ENCODE peak calls at places on chromosomes 11 and 22, in four cellular contexts. W, L, V and K are unnamed samples.

GRCh38 chr11:110479445-110480101 is 49.8 kb downstream of the FDX1 start:
- DNase-seq in L (no peak), W (no peak), V (no peak), K (no peak)

GRCh38 chr11:78753297-78753696 is 178.6 kb upstream of the NARS2 start:
- DNase-seq in L (no peak), W (no peak), V (no peak), K (no peak)

GRCh38 chr11:70201876-70202861 is 927 bp upstream of the FADD start:
- DNase-seq in L (no peak), V (no peak), W (no peak), K (no peak)

GRCh38 chr11:69744435-69744834 is 30.7 kb downstream of the FGF4 start:
- DNase-seq in W (no peak), L (no peak), V (no peak), K (no peak)

GRCh38 chr11:73902303-73902702 is 25.5 kb downstream of the PAAF1 start:
- DNase-seq in W (no peak), L (no peak), V (no peak), K (no peak)

GRCh38 chr11:8289426-8290047 is 25.9 kb upstream of the LMO1 start:
- DNase-seq in V (no peak), W (no peak), L (peak), K (peak)

GRCh38 chr11:69727266-69727665 is 23.4 kb upstream of the FGF19 start:
- DNase-seq in V (no peak), L (no peak), W (no peak), K (no peak)

GRCh38 chr11:22449441-22449840 is 111.3 kb downstream of the SLC17A6 start:
- DNase-seq in W (no peak), V (no peak), L (no peak), K (no peak)

GRCh38 chr11:33585564-33585963 is 115.1 kb downstream of the C11orf91 start:
- DNase-seq in V (no peak), L (no peak), W (no peak), K (no peak)

GRCh38 chr11:44572884-44573283 is 7.4 kb downstream of the CD82 start:
- DNase-seq in W (no peak), L (no peak), V (no peak), K (no peak)

GRCh38 chr22:31075961-31076360 is 5.2 kb upstream of the SMTN start:
- DNase-seq in W (no peak), V (peak), L (peak), K (no peak)

GRCh38 chr11:88175707-88176066 is 444 bp upstream of the RAB38 start:
- DNase-seq in W (no peak), L (no peak), V (no peak), K (no peak)

GRCh38 chr11:12963789-12964536 is 45.2 kb upstream of the RASSF10 start:
- DNase-seq in V (peak), W (peak), L (peak), K (peak)

GRCh38 chr11:99952816-99953215 is 734.3 kb upstream of the ARHGAP42 start:
- DNase-seq in L (no peak), V (no peak), W (no peak), K (no peak)

GRCh38 chr11:131904756-131905155 is 534.3 kb downstream of the NTM start:
- DNase-seq in L (no peak), W (no peak), V (no peak), K (no peak)

GRCh38 chr11:406796-407650 is 7.8 kb downstream of the SIGIRR start:
- DNase-seq in W (peak), V (peak), L (peak), K (no peak)

GRCh38 chr11:111734383-111735261 is 31.6 kb downstream of the PPP2R1B start:
- DNase-seq in L (no peak), W (no peak), V (no peak), K (no peak)

GRCh38 chr22:28051787-28052356 is 132.8 kb upstream of the PITPNB start:
- DNase-seq in W (no peak), L (peak), V (peak), K (no peak)

GRCh38 chr22:40819741-40820140 is 595 bp upstream of the SLC25A17 start:
- DNase-seq in V (no peak), L (no peak), W (no peak), K (no peak)

GRCh38 chr22:43291381-43291780 is 51.8 kb downstream of the SCUBE1 start:
- DNase-seq in V (no peak), W (no peak), L (no peak), K (no peak)

GRCh38 chr11:2447253-2447950 is 2.6 kb downstream of the KCNQ1 start:
- DNase-seq in W (no peak), V (peak), L (no peak), K (no peak)

GRCh38 chr11:45930031-45930794 is 7.8 kb downstream of the LARGE2 start:
- DNase-seq in W (peak), L (no peak), V (peak), K (no peak)

GRCh38 chr11:45646275-45646970 is 19.0 kb downstream of the CHST1 start:
- DNase-seq in L (no peak), W (no peak), V (no peak), K (no peak)

GRCh38 chr22:50547231-50547851 is 1.6 kb downstream of the KLHDC7B start:
- DNase-seq in L (no peak), W (no peak), V (peak), K (no peak)

GRCh38 chr11:86245369-86246292 is 1.1 kb downstream of the EED start:
- DNase-seq in W (peak), L (no peak), V (no peak), K (no peak)

GRCh38 chr11:93740802-93741093 is 547 bp downstream of the TAF1D start:
- DNase-seq in W (no peak), L (peak), V (peak), K (no peak)

GRCh38 chr11:94997437-94997836 is 23.9 kb downstream of the KDM4D start:
- DNase-seq in V (no peak), W (no peak), L (no peak), K (no peak)

GRCh38 chr11:106276859-106277436 is 199.5 kb downstream of the AASDHPPT start:
- DNase-seq in L (no peak), V (no peak), W (no peak), K (no peak)
- TF ChIP-seq CTCF in L (no peak), V (no peak), W (no peak), K (peak)

GRCh38 chr11:65541093-65542010 is 16.5 kb downstream of the SCYL1 start:
- DNase-seq in W (no peak), V (no peak), L (no peak), K (no peak)

GRCh38 chr11:65540290-65541092 is 15.6 kb downstream of the SCYL1 start:
- DNase-seq in V (peak), W (peak), L (peak), K (peak)

GRCh38 chr11:65538915-65539374 is 14.1 kb downstream of the SCYL1 start:
- DNase-seq in V (no peak), L (no peak), W (no peak), K (no peak)

GRCh38 chr11:65538232-65538914 is 13.5 kb downstream of the SCYL1 start:
- DNase-seq in W (no peak), V (no peak), L (no peak), K (no peak)

DNA sequence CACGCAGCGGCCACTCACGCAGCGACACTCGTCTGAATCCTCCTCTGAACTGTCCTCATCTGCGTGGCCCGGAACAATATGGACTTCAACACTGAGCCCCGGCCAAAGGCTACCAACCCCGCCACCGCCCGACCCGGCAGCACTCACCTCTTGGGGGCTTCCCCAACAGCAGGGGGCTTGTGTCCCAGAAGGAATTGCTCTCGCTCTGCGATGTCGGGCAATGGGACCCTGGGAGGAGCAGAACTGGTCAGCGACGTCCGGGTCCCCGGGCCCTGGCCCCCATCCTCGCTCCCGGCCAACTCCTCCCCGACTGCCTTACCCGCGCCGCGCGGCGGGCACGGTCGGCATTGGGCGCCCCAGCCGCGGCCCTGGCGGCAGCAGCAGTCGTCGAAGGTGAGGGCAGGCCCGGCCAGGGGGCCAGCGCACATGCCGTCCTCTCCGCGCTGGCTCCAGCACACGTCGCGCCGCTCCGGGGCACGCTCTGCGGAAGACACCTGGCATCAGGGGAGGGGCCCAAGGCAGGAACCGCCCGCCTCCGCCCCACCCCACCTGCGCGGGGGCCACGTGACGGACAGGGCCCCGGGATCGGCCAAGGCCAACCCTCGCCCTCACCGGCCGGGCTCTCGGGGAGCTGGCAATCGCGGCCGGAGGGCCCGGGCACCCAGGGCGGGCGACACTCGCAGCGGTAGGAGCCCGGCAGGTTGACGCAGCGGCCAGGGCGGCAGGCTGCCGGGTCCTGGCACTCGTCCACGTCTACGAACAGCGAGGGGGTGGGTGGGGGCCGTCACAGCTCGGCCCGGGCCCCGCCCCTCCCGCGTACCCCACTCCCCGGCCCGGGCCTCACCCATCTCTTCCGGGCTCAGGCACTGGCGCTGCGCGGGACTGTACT is 14.8 kb downstream of the SCYL1 start:
- DNase-seq in W (no peak), L (no peak), V (no peak), K (no peak)
- TF ChIP-seq CTCF in W (peak), L (no peak), V (no peak), K (no peak)

GRCh38 chr11:64804346-64805210 is 1.6 kb upstream of the MAP4K2 start:
- DNase-seq in L (no peak), W (no peak), V (no peak), K (no peak)

GRCh38 chr11:64802370-64803162 is 448 bp downstream of the MAP4K2 start:
- DNase-seq in L (no peak), W (no peak), V (no peak), K (no peak)

GRCh38 chr11:64801591-64802369 is 1.2 kb downstream of the MAP4K2 start:
- DNase-seq in W (no peak), L (no peak), V (no peak), K (no peak)

GRCh38 chr11:64803846-64804345 is 882 bp upstream of the MAP4K2 start:
- DNase-seq in W (no peak), V (no peak), L (no peak), K (no peak)

GRCh38 chr11:64803163-64803845 is at the start of gene MAP4K2:
- DNase-seq in L (peak), W (peak), V (peak), K (peak)
- TF ChIP-seq CTCF in L (peak), W (no peak), V (peak), K (peak)

GRCh38 chr11:117117681-117118080 is 19.5 kb upstream of the SIK3 start:
- DNase-seq in L (no peak), W (no peak), V (no peak), K (no peak)

GRCh38 chr11:117127164-117127563 is 16.9 kb upstream of the PAFAH1B2 start:
- DNase-seq in V (no peak), W (no peak), L (no peak), K (no peak)

GRCh38 chr11:117126223-117126965 is 17.7 kb upstream of the PAFAH1B2 start:
- DNase-seq in V (no peak), L (no peak), W (no peak), K (no peak)

GRCh38 chr11:117122546-117122945 is 21.5 kb upstream of the PAFAH1B2 start:
- DNase-seq in W (no peak), V (no peak), L (no peak), K (no peak)

DNA sequence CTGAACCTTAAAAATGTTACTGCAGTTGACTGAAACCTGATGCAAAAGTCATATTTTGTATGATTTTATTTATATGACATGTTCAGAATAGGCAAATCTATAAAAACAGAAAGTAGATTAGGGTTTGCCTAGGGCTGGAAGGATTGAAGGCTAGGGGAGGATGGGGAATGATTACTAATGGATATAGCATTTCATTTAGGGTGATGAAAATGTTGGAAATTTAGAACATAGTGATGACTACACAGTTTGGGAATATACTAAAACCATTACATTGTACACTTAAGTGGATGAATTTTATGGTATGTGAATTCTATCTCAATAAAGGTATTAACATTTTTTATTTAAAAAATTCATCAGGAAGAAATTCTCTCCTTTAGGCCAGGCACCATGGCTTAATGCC is 22.9 kb upstream of the PAFAH1B2 start:
- DNase-seq in L (no peak), V (no peak), W (no peak), K (no peak)
- TF ChIP-seq CTCF in L (no peak), V (no peak), W (no peak), K (no peak)

GRCh38 chr11:92550871-92551270 is 326.3 kb downstream of the FAT3 start:
- DNase-seq in L (no peak), V (no peak), W (no peak), K (no peak)

GRCh38 chr11:92556435-92556834 is 331.8 kb downstream of the FAT3 start:
- DNase-seq in L (no peak), W (no peak), V (no peak), K (no peak)

GRCh38 chr11:92550411-92550810 is 325.8 kb downstream of the FAT3 start:
- DNase-seq in W (no peak), V (no peak), L (no peak), K (no peak)

GRCh38 chr11:92554662-92555061 is 330.0 kb downstream of the FAT3 start:
- DNase-seq in V (no peak), L (no peak), W (no peak), K (no peak)

GRCh38 chr11:92552942-92553341 is 328.3 kb downstream of the FAT3 start:
- DNase-seq in V (no peak), W (no peak), L (no peak), K (no peak)
- TF ChIP-seq CTCF in V (peak), W (peak), L (no peak), K (peak)

DNA sequence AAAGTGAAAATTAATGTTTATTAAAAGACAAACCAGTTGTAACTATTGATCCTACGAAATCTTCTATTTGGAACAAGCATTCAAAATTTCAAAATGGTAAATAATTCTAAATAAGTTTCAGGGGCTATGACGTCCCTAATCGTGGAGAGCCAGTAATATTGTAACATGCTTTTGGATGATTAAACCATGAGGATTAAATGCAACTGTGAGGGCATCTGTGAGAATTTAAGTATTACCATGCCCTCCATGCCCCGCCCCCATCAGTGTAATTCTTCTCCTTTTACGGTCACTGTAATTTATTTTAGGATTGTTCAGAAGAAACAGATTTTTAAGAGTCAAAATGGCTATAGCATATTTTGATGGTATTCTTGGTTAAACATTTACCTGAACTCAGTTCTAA is 133.2 kb downstream of the APOL5 start:
- DNase-seq in V (no peak), L (no peak), W (no peak), K (no peak)
- TF ChIP-seq CTCF in V (no peak), L (no peak), W (no peak), K (no peak)